ENCODE peak calls at places on chromosomes 3 and 15, in ten cellular contexts. One of them, this sample, is unnamed. For H3K4me1, the result is how much of the 10 kb centered on the place peaks cover.

GRCh38 chr3:52866427-52866826 is 30.9 kb downstream of the STIMATE start:
- DNase-seq in osteoblast: no peak
- DNase-seq in tibial artery: no peak
- DNase-seq in cardiac muscle cell: no peak
- DNase-seq in fibroblast of lung: no peak
- DNase-seq in tibial nerve: no peak
- DNase-seq in IMR-90: no peak
- DNase-seq in ovary: no peak
- DNase-seq in Panc1: no peak
- DNase-seq in uterus: no peak
- DNase-seq in this sample: no peak

GRCh38 chr15:57384024-57384423 is 7.7 kb downstream of the CGNL1 start:
- DNase-seq in osteoblast: no peak
- DNase-seq in tibial artery: no peak
- DNase-seq in cardiac muscle cell: no peak
- DNase-seq in fibroblast of lung: no peak
- DNase-seq in tibial nerve: no peak
- DNase-seq in IMR-90: no peak
- DNase-seq in ovary: no peak
- DNase-seq in Panc1: no peak
- DNase-seq in uterus: peak
- DNase-seq in this sample: no peak

GRCh38 chr3:31962801-31963205 is 18.3 kb downstream of the OSBPL10 start:
- DNase-seq in osteoblast: no peak
- DNase-seq in tibial artery: no peak
- DNase-seq in cardiac muscle cell: no peak
- DNase-seq in fibroblast of lung: no peak
- DNase-seq in tibial nerve: no peak
- DNase-seq in IMR-90: peak
- DNase-seq in ovary: no peak
- DNase-seq in Panc1: no peak
- DNase-seq in uterus: no peak
- DNase-seq in this sample: no peak

GRCh38 chr15:78125267-78125666 is 6.0 kb downstream of the CIB2 start:
- DNase-seq in osteoblast: no peak
- DNase-seq in tibial artery: no peak
- DNase-seq in cardiac muscle cell: no peak
- DNase-seq in fibroblast of lung: no peak
- DNase-seq in tibial nerve: no peak
- DNase-seq in IMR-90: no peak
- DNase-seq in ovary: no peak
- DNase-seq in Panc1: no peak
- DNase-seq in uterus: no peak
- DNase-seq in this sample: no peak

GRCh38 chr3:113222412-113223086 is 11.2 kb downstream of the BOC start:
- DNase-seq in osteoblast: no peak
- DNase-seq in tibial artery: no peak
- DNase-seq in cardiac muscle cell: no peak
- DNase-seq in fibroblast of lung: no peak
- DNase-seq in tibial nerve: no peak
- DNase-seq in IMR-90: no peak
- DNase-seq in ovary: no peak
- DNase-seq in Panc1: no peak
- DNase-seq in uterus: no peak
- DNase-seq in this sample: no peak

GRCh38 chr15:63474810-63475316 is 29.5 kb upstream of the USP3 start:
- DNase-seq in osteoblast: no peak
- DNase-seq in tibial artery: no peak
- DNase-seq in cardiac muscle cell: no peak
- DNase-seq in fibroblast of lung: no peak
- DNase-seq in tibial nerve: no peak
- DNase-seq in IMR-90: no peak
- DNase-seq in ovary: no peak
- DNase-seq in Panc1: no peak
- DNase-seq in uterus: no peak
- DNase-seq in this sample: no peak

GRCh38 chr3:145942052-145942451 is 218.9 kb downstream of the PLOD2 start:
- DNase-seq in osteoblast: peak
- DNase-seq in tibial artery: no peak
- DNase-seq in cardiac muscle cell: no peak
- DNase-seq in fibroblast of lung: no peak
- DNase-seq in tibial nerve: no peak
- DNase-seq in IMR-90: no peak
- DNase-seq in ovary: no peak
- DNase-seq in Panc1: no peak
- DNase-seq in uterus: no peak
- DNase-seq in this sample: no peak

GRCh38 chr3:122239112-122239511 is 55.6 kb downstream of the CASR start:
- DNase-seq in osteoblast: no peak
- DNase-seq in tibial artery: no peak
- DNase-seq in cardiac muscle cell: no peak
- DNase-seq in fibroblast of lung: no peak
- DNase-seq in tibial nerve: no peak
- DNase-seq in IMR-90: no peak
- DNase-seq in ovary: no peak
- DNase-seq in Panc1: no peak
- DNase-seq in uterus: no peak
- DNase-seq in this sample: no peak

GRCh38 chr15:85828869-85829268 is 34.1 kb upstream of the KLHL25 start:
- DNase-seq in osteoblast: no peak
- DNase-seq in tibial artery: no peak
- DNase-seq in cardiac muscle cell: no peak
- DNase-seq in fibroblast of lung: no peak
- DNase-seq in tibial nerve: no peak
- DNase-seq in IMR-90: no peak
- DNase-seq in ovary: no peak
- DNase-seq in Panc1: no peak
- DNase-seq in uterus: no peak
- DNase-seq in this sample: no peak

GRCh38 chr3:52291508-52292181 is 4.0 kb downstream of the GLYCTK start:
- DNase-seq in osteoblast: peak
- DNase-seq in tibial artery: no peak
- DNase-seq in cardiac muscle cell: peak
- DNase-seq in fibroblast of lung: no peak
- DNase-seq in tibial nerve: no peak
- DNase-seq in IMR-90: no peak
- DNase-seq in ovary: peak
- DNase-seq in Panc1: no peak
- DNase-seq in uterus: no peak
- DNase-seq in this sample: peak

DNA sequence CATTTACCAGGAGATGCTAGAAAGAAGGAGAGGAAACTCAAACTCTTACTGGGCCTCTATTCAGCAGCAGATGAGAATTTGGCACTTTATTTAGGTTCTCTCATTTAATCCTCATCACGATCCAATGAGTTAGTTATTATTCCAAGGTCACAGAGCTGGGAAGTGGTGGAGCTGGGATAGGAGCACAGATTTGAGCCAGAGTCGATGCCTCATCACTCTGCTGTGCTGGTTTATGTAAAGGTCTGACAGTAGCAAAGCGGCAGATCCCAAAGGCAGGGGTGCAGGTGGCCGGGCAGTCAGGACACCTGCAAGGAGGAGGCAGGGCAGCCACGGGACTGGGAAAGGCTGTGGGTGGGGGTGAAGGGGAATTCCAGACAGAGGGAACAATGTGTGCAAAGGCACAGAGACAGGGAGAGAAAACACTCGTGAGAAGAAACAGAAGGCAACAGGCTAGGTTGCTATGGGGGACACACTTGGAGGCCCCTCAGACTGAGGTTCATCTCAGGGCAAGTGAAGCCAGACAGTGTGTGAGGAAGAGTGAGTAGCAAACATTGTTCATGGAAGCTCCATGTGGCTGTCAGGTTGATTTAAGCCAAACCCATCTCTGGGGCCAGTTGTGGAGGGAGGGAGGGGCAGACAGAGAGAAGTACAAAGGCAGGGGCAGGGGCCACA is 26.8 kb downstream of the RAB6B start:
- DNase-seq in osteoblast: no peak
- DNase-seq in tibial artery: no peak
- DNase-seq in cardiac muscle cell: no peak
- DNase-seq in fibroblast of lung: no peak
- DNase-seq in tibial nerve: no peak
- DNase-seq in IMR-90: no peak
- DNase-seq in ovary: no peak
- DNase-seq in Panc1: no peak
- DNase-seq in uterus: no peak
- DNase-seq in this sample: no peak
- TF ChIP-seq CTCF in osteoblast: no peak
- TF ChIP-seq CTCF in tibial artery: no peak
- TF ChIP-seq CTCF in cardiac muscle cell: no peak
- TF ChIP-seq CTCF in fibroblast of lung: no peak
- TF ChIP-seq CTCF in tibial nerve: no peak
- TF ChIP-seq CTCF in IMR-90: no peak
- TF ChIP-seq CTCF in ovary: no peak
- TF ChIP-seq CTCF in Panc1: no peak
- TF ChIP-seq CTCF in uterus: no peak
- TF ChIP-seq CTCF in this sample: no peak

GRCh38 chr3:48475188-48475587 is 28.7 kb downstream of the ATRIP start:
- DNase-seq in osteoblast: no peak
- DNase-seq in tibial artery: no peak
- DNase-seq in cardiac muscle cell: no peak
- DNase-seq in fibroblast of lung: no peak
- DNase-seq in tibial nerve: no peak
- DNase-seq in IMR-90: no peak
- DNase-seq in ovary: no peak
- DNase-seq in Panc1: no peak
- DNase-seq in uterus: no peak
- DNase-seq in this sample: no peak
- H3K4me1 ChIP-seq in osteoblast: under half
- H3K4me1 ChIP-seq in tibial artery: under half
- H3K4me1 ChIP-seq in cardiac muscle cell: under half
- H3K4me1 ChIP-seq in fibroblast of lung: under half
- H3K4me1 ChIP-seq in tibial nerve: under half
- H3K4me1 ChIP-seq in IMR-90: under half
- H3K4me1 ChIP-seq in ovary: under half
- H3K4me1 ChIP-seq in Panc1: under half
- H3K4me1 ChIP-seq in uterus: under half
- H3K4me1 ChIP-seq in this sample: under half

GRCh38 chr3:114389156-114389555 is 95.3 kb downstream of the TIGIT start:
- DNase-seq in osteoblast: no peak
- DNase-seq in tibial artery: no peak
- DNase-seq in cardiac muscle cell: no peak
- DNase-seq in fibroblast of lung: no peak
- DNase-seq in tibial nerve: no peak
- DNase-seq in IMR-90: no peak
- DNase-seq in ovary: no peak
- DNase-seq in Panc1: no peak
- DNase-seq in uterus: no peak
- DNase-seq in this sample: no peak

GRCh38 chr3:114384558-114384903 is 90.7 kb downstream of the TIGIT start:
- DNase-seq in osteoblast: no peak
- DNase-seq in tibial artery: no peak
- DNase-seq in cardiac muscle cell: no peak
- DNase-seq in fibroblast of lung: no peak
- DNase-seq in tibial nerve: no peak
- DNase-seq in IMR-90: no peak
- DNase-seq in ovary: no peak
- DNase-seq in Panc1: no peak
- DNase-seq in uterus: no peak
- DNase-seq in this sample: no peak

GRCh38 chr3:114379266-114379665 is 85.4 kb downstream of the TIGIT start:
- DNase-seq in osteoblast: no peak
- DNase-seq in tibial artery: no peak
- DNase-seq in cardiac muscle cell: no peak
- DNase-seq in fibroblast of lung: no peak
- DNase-seq in tibial nerve: no peak
- DNase-seq in IMR-90: peak
- DNase-seq in ovary: no peak
- DNase-seq in Panc1: no peak
- DNase-seq in uterus: no peak
- DNase-seq in this sample: no peak

GRCh38 chr3:114380233-114380645 is 86.4 kb downstream of the TIGIT start:
- DNase-seq in osteoblast: peak
- DNase-seq in tibial artery: peak
- DNase-seq in cardiac muscle cell: peak
- DNase-seq in fibroblast of lung: peak
- DNase-seq in tibial nerve: peak
- DNase-seq in IMR-90: peak
- DNase-seq in ovary: peak
- DNase-seq in Panc1: no peak
- DNase-seq in uterus: peak
- DNase-seq in this sample: peak

DNA sequence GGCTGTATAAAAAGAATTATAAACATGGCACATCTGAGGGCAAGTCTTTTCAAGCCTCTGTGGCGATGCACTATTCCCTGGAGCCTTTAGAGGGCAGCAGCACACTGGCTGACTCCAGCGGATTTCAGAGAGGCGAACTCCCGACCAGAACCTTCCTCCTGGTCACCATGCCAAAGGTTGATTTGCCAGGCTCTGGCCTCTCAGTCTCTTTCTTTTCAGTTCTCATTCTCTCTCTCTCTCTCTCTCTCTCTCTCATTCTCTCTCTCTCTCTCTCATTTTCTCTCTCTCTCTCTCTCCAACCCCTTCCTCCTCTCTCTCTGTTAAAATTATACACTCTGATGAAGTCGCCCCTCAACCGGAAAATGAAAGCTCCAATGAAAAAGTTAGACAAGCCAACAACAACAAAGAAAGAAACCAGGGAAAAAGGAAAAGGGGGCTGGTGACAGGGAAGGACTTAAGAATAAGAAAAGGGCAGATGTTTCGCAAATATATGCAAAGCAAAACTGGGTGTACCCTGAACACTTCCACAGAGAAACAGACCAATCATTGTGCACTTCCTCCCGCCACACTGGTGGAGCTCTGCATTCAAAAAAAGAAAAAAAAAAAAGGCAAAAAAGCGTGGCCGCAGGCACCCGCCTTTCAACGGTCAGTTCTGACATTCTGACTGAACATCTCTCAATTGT is 90.2 kb downstream of the TIGIT start:
- DNase-seq in osteoblast: peak
- DNase-seq in tibial artery: peak
- DNase-seq in cardiac muscle cell: peak
- DNase-seq in fibroblast of lung: peak
- DNase-seq in tibial nerve: peak
- DNase-seq in IMR-90: peak
- DNase-seq in ovary: peak
- DNase-seq in Panc1: peak
- DNase-seq in uterus: peak
- DNase-seq in this sample: peak
- H3K4me3 ChIP-seq in osteoblast: peak
- H3K4me3 ChIP-seq in tibial artery: peak
- H3K4me3 ChIP-seq in cardiac muscle cell: no peak
- H3K4me3 ChIP-seq in fibroblast of lung: peak
- H3K4me3 ChIP-seq in tibial nerve: peak
- H3K4me3 ChIP-seq in IMR-90: no peak
- H3K4me3 ChIP-seq in ovary: peak
- H3K4me3 ChIP-seq in Panc1: peak
- H3K4me3 ChIP-seq in uterus: peak
- H3K4me3 ChIP-seq in this sample: no peak

DNA sequence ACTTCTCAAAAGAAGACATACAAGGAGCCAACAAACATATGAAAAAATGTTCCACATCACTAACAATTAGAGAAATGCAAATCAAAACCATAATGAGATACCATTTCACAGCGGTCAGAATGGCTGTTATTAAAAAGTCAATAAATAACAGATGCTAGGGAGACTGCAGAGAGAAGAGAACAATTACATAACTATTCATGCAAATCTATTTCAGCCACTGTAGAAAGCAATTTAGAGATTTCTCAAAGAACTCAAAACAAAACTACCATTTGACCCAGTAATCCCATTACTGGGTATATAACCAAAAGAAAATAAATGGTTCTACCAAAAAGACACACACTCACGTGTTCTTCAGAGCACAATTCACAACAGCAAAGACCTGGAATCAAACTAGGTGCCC is 116.3 kb downstream of the VPS13C start:
- DNase-seq in osteoblast: no peak
- DNase-seq in tibial artery: no peak
- DNase-seq in cardiac muscle cell: no peak
- DNase-seq in fibroblast of lung: no peak
- DNase-seq in tibial nerve: no peak
- DNase-seq in IMR-90: no peak
- DNase-seq in ovary: no peak
- DNase-seq in Panc1: no peak
- DNase-seq in uterus: no peak
- DNase-seq in this sample: no peak
- TF ChIP-seq CTCF in osteoblast: no peak
- TF ChIP-seq CTCF in tibial artery: no peak
- TF ChIP-seq CTCF in cardiac muscle cell: no peak
- TF ChIP-seq CTCF in fibroblast of lung: no peak
- TF ChIP-seq CTCF in tibial nerve: no peak
- TF ChIP-seq CTCF in IMR-90: no peak
- TF ChIP-seq CTCF in ovary: no peak
- TF ChIP-seq CTCF in Panc1: no peak
- TF ChIP-seq CTCF in uterus: no peak
- TF ChIP-seq CTCF in this sample: no peak

This sample was measured in Caco-2.